ENCODE peak calls at places on chromosomes 3 and 15, in five cellular contexts. B, L, O, R and Q are unnamed samples.

GRCh38 chr3:127951276-127951675 is 36.2 kb downstream of the KBTBD12 start:
- DNase-seq in L (peak; percentile 44), O (no peak), B (peak; percentile 7), R (no peak), Q (no peak)

GRCh38 chr3:160395297-160395696 is 3.7 kb downstream of the IFT80 start:
- DNase-seq in L (no peak), R (no peak), O (no peak), B (peak; percentile 58), Q (no peak)

GRCh38 chr3:193870376-193871092 is 265.4 kb upstream of the HES1 start:
- DNase-seq in B (no peak), O (no peak), R (no peak), L (no peak), Q (no peak)

GRCh38 chr3:194472290-194472920 is 14.4 kb downstream of the ATP13A3 start:
- DNase-seq in L (no peak), R (no peak), B (no peak), O (no peak), Q (no peak)

GRCh38 chr3:194304186-194304917 is 46.8 kb downstream of the CPN2 start:
- DNase-seq in R (no peak), L (no peak), B (no peak), O (no peak), Q (no peak)

GRCh38 chr15:25439456-25439836 is 622 bp upstream of the UBE3A start:
- DNase-seq in B (no peak), L (no peak), R (no peak), O (no peak), Q (peak; percentile 2)

GRCh38 chr3:59327324-59327939 is 277.6 kb upstream of the CFAP20DC start:
- DNase-seq in R (no peak), O (no peak), B (peak; percentile 47), L (no peak), Q (peak; percentile 6)

GRCh38 chr15:77180757-77181156 is 109.8 kb upstream of the TSPAN3 start:
- DNase-seq in B (peak; percentile 20), R (no peak), L (no peak), O (no peak), Q (no peak)

GRCh38 chr15:98713585-98714001 is 65.3 kb downstream of the IGF1R start:
- DNase-seq in L (peak; percentile 69), R (no peak), O (peak; percentile 17), B (no peak), Q (no peak)

GRCh38 chr3:16300881-16301359 is 35.9 kb downstream of the OXNAD1 start:
- DNase-seq in R (no peak), O (no peak), B (no peak), L (no peak), Q (no peak)

GRCh38 chr15:57216288-57216687 is 160.0 kb upstream of the CGNL1 start:
- DNase-seq in L (no peak), B (peak; percentile 62), O (no peak), R (no peak), Q (no peak)

GRCh38 chr3:77254967-77255831 is 215.3 kb downstream of the ROBO2 start:
- DNase-seq in O (peak; percentile 60), B (peak; percentile 13), L (no peak), R (no peak), Q (peak; percentile 2)

GRCh38 chr15:94793641-94794040 is 562.3 kb downstream of the MCTP2 start:
- DNase-seq in L (no peak), B (no peak), O (no peak), R (no peak), Q (no peak)

GRCh38 chr3:197209366-197210260 is 88.8 kb downstream of the DLG1 start:
- DNase-seq in B (no peak), L (no peak), R (no peak), O (no peak), Q (no peak)

GRCh38 chr3:101039285-101039684 is 46.1 kb upstream of the ABI3BP start:
- DNase-seq in L (no peak), O (no peak), R (no peak), B (no peak), Q (no peak)

GRCh38 chr15:77819841-77820728 is 187.4 kb upstream of the LINGO1 start:
- DNase-seq in B (no peak), O (peak; percentile 70), R (no peak), L (no peak), Q (no peak)

GRCh38 chr3:74639681-74640080 is 25.2 kb upstream of the CNTN3 start:
- DNase-seq in O (no peak), R (no peak), B (no peak), L (no peak), Q (no peak)

GRCh38 chr3:197022405-197023231 is 7.0 kb downstream of the MELTF start:
- DNase-seq in R (no peak), B (no peak), O (no peak), L (no peak), Q (no peak)

GRCh38 chr3:108133858-108134554 is 43.2 kb upstream of the CD47 start:
- DNase-seq in L (no peak), R (no peak), B (no peak), O (no peak), Q (no peak)

GRCh38 chr15:66066439-66066838 is 187.1 kb downstream of the MEGF11 start:
- DNase-seq in L (no peak), R (no peak), O (no peak), B (no peak), Q (no peak)

GRCh38 chr3:100759162-100759561 is 49.9 kb downstream of the TFG start:
- DNase-seq in L (no peak), O (no peak), R (no peak), B (no peak), Q (no peak)

GRCh38 chr3:25854635-25855034 is 64.7 kb downstream of the OXSM start:
- DNase-seq in R (no peak), L (no peak), B (peak; percentile 16), O (no peak), Q (peak; percentile 5)